ENCODE peak calls at places on chromosomes 3 and 15, in five cellular contexts. O is tibial nerve, Z is heart left ventricle, G is transverse colon, R is breast epithelium. L is an unnamed sample.
A peak's percentile ranks its signal among the peaks of the same experiment; 100 is the strongest.

GRCh38 chr3:57068437-57069089 is 8.1 kb downstream of the SPATA12 start:
- DNase-seq in O (peak; percentile 80), Z (peak; percentile 58), G (peak; percentile 28), R (peak; percentile 54), L (peak; percentile 94)

GRCh38 chr3:126152458-126152857 is 27.9 kb downstream of the ALDH1L1 start:
- DNase-seq in O (no peak), Z (no peak), G (peak; percentile 3), R (peak; percentile 5), L (no peak)

GRCh38 chr3:107634142-107634489 is 111.4 kb downstream of the BBX start:
- DNase-seq in O (no peak), Z (no peak), G (no peak), R (no peak), L (no peak)

GRCh38 chr15:65969865-65970832 is 100.9 kb downstream of the RAB11A start:
- DNase-seq in O (no peak), Z (no peak), G (no peak), R (no peak), L (no peak)

GRCh38 chr3:63061449-63061848 is 186.2 kb upstream of the CADPS start:
- DNase-seq in O (no peak), Z (no peak), G (no peak), R (no peak), L (no peak)

GRCh38 chr15:46646476-46646875 is 1011.6 kb downstream of the SQOR start:
- DNase-seq in O (no peak), Z (no peak), G (no peak), R (no peak), L (no peak)

GRCh38 chr3:193712938-193713337 is 119.9 kb downstream of the OPA1 start:
- DNase-seq in O (no peak), Z (no peak), G (no peak), R (no peak), L (no peak)

GRCh38 chr15:42724276-42724675 is 12.7 kb downstream of the CDAN1 start:
- DNase-seq in O (no peak), Z (no peak), G (no peak), R (no peak), L (no peak)

GRCh38 chr3:161069441-161070251 is 35.5 kb downstream of the B3GALNT1 start:
- DNase-seq in O (no peak), Z (no peak), G (no peak), R (no peak), L (no peak)

GRCh38 chr3:130687327-130687726 is 59.3 kb downstream of the PIK3R4 start:
- DNase-seq in O (no peak), Z (no peak), G (no peak), R (no peak), L (no peak)

GRCh38 chr15:81000144-81000625 is 538 bp upstream of the TLNRD1 start:
- DNase-seq in O (no peak), Z (no peak), G (no peak), R (no peak), L (no peak)

GRCh38 chr15:41969851-41970431 is 2.4 kb downstream of the EHD4 start:
- DNase-seq in O (no peak), Z (no peak), G (peak; percentile 19), R (peak; percentile 18), L (peak; percentile 65)

GRCh38 chr3:25885544-25885943 is 95.7 kb downstream of the OXSM start:
- DNase-seq in O (no peak), Z (no peak), G (no peak), R (no peak), L (no peak)

GRCh38 chr3:28835751-28836150 is 445.1 kb upstream of the RBMS3 start:
- DNase-seq in O (no peak), Z (no peak), G (no peak), R (peak; percentile 42), L (no peak)

GRCh38 chr3:13013151-13013561 is 60.1 kb downstream of the IQSEC1 start:
- DNase-seq in O (no peak), Z (no peak), G (no peak), R (no peak), L (no peak)

GRCh38 chr3:13011369-13012227 is 61.6 kb downstream of the IQSEC1 start:
- DNase-seq in O (no peak), Z (peak; percentile 58), G (peak; percentile 82), R (no peak), L (no peak)

GRCh38 chr3:13013595-13013993 is 59.6 kb downstream of the IQSEC1 start:
- DNase-seq in O (no peak), Z (no peak), G (peak; percentile 5), R (no peak), L (no peak)

GRCh38 chr3:13010770-13011169 is 62.5 kb downstream of the IQSEC1 start:
- DNase-seq in O (no peak), Z (no peak), G (no peak), R (no peak), L (no peak)

DNA sequence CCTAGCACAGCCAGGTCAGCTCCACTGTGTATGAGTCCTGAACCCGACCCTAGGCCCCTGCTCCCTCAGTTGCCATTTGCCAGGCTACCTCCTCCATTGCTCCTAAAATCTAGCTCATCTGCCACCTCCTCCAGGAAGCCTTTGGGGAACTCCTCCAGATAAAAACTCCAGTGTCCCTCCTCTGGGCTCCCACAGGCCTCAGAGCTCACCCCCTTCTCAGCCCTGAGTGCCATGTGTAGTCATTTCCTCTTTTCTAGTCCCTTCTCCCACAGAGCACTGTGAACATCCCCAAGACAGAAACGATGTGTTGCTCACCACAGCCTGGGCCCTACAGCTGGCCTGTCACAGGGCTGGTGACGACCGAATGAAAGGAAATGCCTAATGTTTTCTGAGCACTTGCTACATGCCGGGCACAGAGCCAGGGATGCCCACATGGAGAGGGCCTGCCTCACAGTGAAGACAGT is 61.0 kb downstream of the IQSEC1 start:
- DNase-seq in O (peak; percentile 81), Z (peak; percentile 76), G (peak; percentile 80), R (peak; percentile 56), L (no peak)
- TF ChIP-seq POLR2A in O (no peak), Z (no peak), G (no peak), R (no peak), L (no peak)

DNA sequence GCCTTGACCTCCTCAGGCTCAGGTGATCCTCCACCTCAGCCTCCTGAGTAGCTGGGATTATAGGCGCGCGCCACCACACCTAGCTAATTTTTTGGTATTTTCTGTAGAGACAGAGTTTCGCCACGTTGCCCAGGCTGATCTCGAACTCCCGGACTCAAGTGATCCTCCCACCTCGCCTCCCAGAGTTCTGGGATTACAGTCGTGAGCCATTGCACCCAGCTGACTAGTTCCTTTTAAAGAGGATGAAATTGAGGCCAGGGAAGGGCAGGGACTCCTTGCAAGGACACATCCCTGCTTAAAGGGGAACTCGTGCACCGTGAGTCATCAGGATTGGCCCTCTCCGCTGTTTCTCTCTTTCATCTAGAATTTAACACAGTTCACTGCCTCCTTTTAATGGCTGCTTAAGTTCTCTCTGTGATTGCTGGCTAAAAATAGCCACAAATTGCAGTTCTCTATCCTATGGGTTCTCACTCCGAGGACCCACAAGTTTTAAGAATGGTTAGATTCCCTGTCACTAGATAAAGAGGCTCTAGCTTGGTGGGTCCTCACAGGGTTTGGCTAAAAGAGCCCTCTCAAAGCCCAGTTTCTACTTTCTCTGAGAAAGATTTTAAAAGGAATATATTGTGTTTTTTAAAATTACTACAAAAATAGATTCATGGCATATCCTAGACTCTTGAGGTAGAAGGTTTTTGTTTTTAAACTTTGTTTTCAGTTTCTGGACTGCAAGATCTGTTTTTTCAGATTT is 1.4 kb downstream of the CRTAP start:
- DNase-seq in O (peak; percentile 79), Z (peak; percentile 82), G (peak; percentile 70), R (peak; percentile 57), L (no peak)
- H3K27ac ChIP-seq in O (peak overlapping the region; percentile 96), Z (peak overlapping the region; percentile 99), G (peak overlapping the region; percentile 100), R (peak overlapping the region; percentile 92), L (peak overlapping the region; percentile 94)

DNA sequence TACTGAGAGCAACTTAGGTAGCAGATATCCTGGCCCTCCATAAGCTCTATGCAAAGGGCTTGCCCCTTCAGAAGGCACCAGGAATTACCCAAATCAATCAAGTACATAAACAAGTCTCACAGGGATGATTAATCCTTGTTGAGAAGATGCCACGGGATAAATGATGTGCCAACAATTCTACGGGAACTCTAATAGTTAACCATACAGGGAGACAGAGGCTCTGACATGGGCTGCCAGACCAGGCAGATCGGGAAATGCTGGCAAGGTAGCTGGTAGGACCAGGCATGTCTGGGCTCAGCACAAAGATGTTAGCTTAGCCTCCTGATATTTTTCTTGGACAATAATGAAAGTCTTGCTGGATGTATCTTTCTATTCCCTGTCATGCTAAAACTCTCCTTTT is 249.3 kb upstream of the THBS1 start:
- DNase-seq in O (no peak), Z (no peak), G (no peak), R (peak; percentile 32), L (no peak)
- TF ChIP-seq POLR2A in O (no peak), Z (no peak), G (no peak), R (no peak), L (no peak)

GRCh38 chr3:69352305-69353087 is 33.4 kb downstream of the FRMD4B start:
- DNase-seq in O (no peak), Z (no peak), G (no peak), R (no peak), L (no peak)
- H3K27ac ChIP-seq in O (peak overlapping the region; percentile 65), Z (peak overlapping the region; percentile 75), G (no peak overlapping the region), R (peak overlapping the region; percentile 13), L (no peak overlapping the region)

DNA sequence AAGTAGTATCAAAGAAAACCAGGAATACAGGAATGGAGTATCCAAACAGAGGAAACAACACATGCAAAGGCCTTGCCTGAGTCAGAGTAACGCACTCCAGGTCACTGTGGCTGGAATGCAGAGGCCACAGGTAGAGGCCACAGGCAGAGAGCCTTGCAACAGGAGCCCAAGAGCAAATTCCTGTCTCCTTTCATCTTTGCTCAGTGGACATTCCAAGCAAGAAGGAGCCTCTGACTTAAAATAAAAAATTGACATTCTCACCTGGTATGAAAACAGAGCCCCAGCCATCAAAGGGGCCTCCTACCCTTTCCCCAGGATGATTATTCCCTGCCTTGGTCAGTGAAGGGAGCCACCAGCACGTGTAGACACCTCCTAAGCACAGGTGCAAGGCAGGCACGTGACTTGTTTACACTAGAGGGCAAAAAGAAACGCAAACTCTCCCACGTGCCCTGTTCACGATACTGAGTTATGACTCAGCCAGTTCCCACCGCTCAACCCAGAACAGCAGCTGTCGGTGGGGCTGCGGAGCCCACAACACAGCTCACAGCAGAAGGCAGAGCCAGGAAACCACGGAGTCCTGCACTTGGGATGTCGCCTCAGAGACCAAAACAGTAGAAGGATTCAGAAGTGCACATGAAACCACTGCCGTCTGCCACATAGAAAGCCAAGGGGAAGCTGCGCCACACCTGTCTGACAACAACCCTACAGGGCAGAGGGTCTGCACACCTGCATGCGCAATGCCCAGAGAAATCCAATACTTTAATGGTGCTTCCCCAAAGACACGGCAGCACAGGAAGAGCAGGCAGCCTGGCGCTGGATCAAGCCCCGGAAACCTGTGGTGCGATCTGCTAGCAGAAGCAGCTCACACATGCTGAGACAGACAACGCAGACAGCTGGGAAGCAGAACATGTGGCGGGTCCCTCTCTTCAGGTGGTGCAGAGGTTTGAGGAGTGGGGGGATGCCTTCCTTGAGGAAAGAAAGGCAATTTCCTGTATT is 52.1 kb downstream of the ITGB5 start:
- DNase-seq in O (no peak), Z (peak; percentile 67), G (peak; percentile 75), R (peak; percentile 63), L (no peak)
- TF ChIP-seq POLR2A in O (no peak), Z (no peak), G (no peak), R (no peak), L (no peak)

L was measured in vagina.